ENCODE peak calls at places on chromosomes 1 and 21, in five cellular contexts. J, P, R, S and Y are unnamed samples.

GRCh38 chr1:49630156-49630555 is 393.6 kb downstream of the AGBL4 start:
- DNase-seq in J (no peak), P (no peak), R (no peak), S (no peak), Y (no peak)

GRCh38 chr1:109627692-109628399 is 8.2 kb downstream of the AMPD2 start:
- DNase-seq in J (peak), P (no peak), R (no peak), S (peak), Y (no peak)

GRCh38 chr1:200795151-200795550 is 56.5 kb downstream of the CAMSAP2 start:
- DNase-seq in J (no peak), P (no peak), R (no peak), S (no peak), Y (peak)

GRCh38 chr1:201633811-201634210 is 94.9 kb downstream of the NAV1 start:
- DNase-seq in J (no peak), P (no peak), R (no peak), S (no peak), Y (peak)

GRCh38 chr1:172449585-172450523 is 6.0 kb upstream of the PIGC start:
- DNase-seq in J (peak), P (no peak), R (peak), S (peak), Y (peak)

GRCh38 chr1:108082741-108083562 is 117.2 kb downstream of the SLC25A24 start:
- DNase-seq in J (no peak), P (no peak), R (no peak), S (no peak), Y (no peak)

GRCh38 chr21:24658926-24659325 is 948.4 kb downstream of the MRPL39 start:
- DNase-seq in J (no peak), P (no peak), R (no peak), S (no peak), Y (no peak)

GRCh38 chr1:233998926-233999325 is 94.5 kb downstream of the SLC35F3 start:
- DNase-seq in J (no peak), P (no peak), R (no peak), S (no peak), Y (no peak)

GRCh38 chr1:24999426-24999825 is 69.3 kb upstream of the RUNX3 start:
- DNase-seq in J (no peak), P (no peak), R (no peak), S (no peak), Y (no peak)

GRCh38 chr1:238465449-238465848 is 574.7 kb upstream of the ZP4 start:
- DNase-seq in J (no peak), P (no peak), R (no peak), S (no peak), Y (peak)

GRCh38 chr1:204882479-204882878 is 11.8 kb downstream of the NFASC start:
- DNase-seq in J (peak), P (no peak), R (no peak), S (no peak), Y (no peak)

GRCh38 chr21:46079357-46080170 is 18.3 kb upstream of the COL6A2 start:
- DNase-seq in J (peak), P (no peak), R (peak), S (peak), Y (peak)

GRCh38 chr21:32001390-32001789 is 128.6 kb downstream of the HUNK start:
- DNase-seq in J (peak), P (no peak), R (peak), S (no peak), Y (no peak)

GRCh38 chr1:198492872-198493271 is 47.6 kb downstream of the ATP6V1G3 start:
- DNase-seq in J (no peak), P (no peak), R (no peak), S (no peak), Y (peak)

GRCh38 chr1:223832637-223832943 is 13.2 kb downstream of the TP53BP2 start:
- DNase-seq in J (no peak), P (no peak), R (no peak), S (no peak), Y (no peak)

GRCh38 chr1:24111264-24111997 is 504 bp downstream of the MYOM3 start:
- DNase-seq in J (peak), P (no peak), R (no peak), S (peak), Y (no peak)

GRCh38 chr1:197614916-197615692 is 160.2 kb downstream of the DENND1B start:
- DNase-seq in J (no peak), P (no peak), R (no peak), S (no peak), Y (peak)

GRCh38 chr1:206470692-206471414 is 577 bp downstream of the IKBKE start:
- DNase-seq in J (no peak), P (no peak), R (no peak), S (peak), Y (peak)

GRCh38 chr1:94335950-94336349 is 82.2 kb upstream of the ABCD3 start:
- DNase-seq in J (peak), P (no peak), R (no peak), S (peak), Y (peak)

GRCh38 chr1:229199892-229200291 is 71.0 kb upstream of the RAB4A start:
- DNase-seq in J (no peak), P (no peak), R (no peak), S (no peak), Y (peak)

GRCh38 chr1:219402925-219403324 is 210.0 kb downstream of the ZC3H11B start:
- DNase-seq in J (no peak), P (no peak), R (no peak), S (no peak), Y (no peak)

GRCh38 chr1:190373705-190374336 is 103.8 kb downstream of the BRINP3 start:
- DNase-seq in J (no peak), P (no peak), R (no peak), S (no peak), Y (peak)

GRCh38 chr1:54579337-54579781 is 31.3 kb downstream of the ACOT11 start:
- DNase-seq in J (no peak), P (no peak), R (no peak), S (no peak), Y (no peak)

GRCh38 chr1:67685558-67686271 is 714 bp downstream of the GADD45A start:
- DNase-seq in J (peak), P (peak), R (peak), S (no peak), Y (peak)

GRCh38 chr1:197675475-197676324 is 99.6 kb downstream of the DENND1B start:
- DNase-seq in J (no peak), P (no peak), R (no peak), S (no peak), Y (peak)

GRCh38 chr1:214709241-214709640 is 106.2 kb downstream of the CENPF start:
- DNase-seq in J (no peak), P (no peak), R (no peak), S (no peak), Y (peak)